ENCODE peak calls at places on chromosome 16, in eight cellular contexts. S, B, L, O, G, I, Z and X are unnamed samples.

GRCh38 chr16:88628512-88628974 is 9.8 kb upstream of the IL17C start:
- DNase-seq in S (no peak), B (no peak), L (no peak), O (no peak), G (no peak), I (no peak), Z (no peak), X (no peak)

GRCh38 chr16:84973776-84974523 is 37.4 kb downstream of the ZDHHC7 start:
- DNase-seq in S (no peak), B (no peak), L (no peak), O (no peak), G (no peak), I (no peak), Z (no peak), X (no peak)

GRCh38 chr16:74372369-74372768 is 3.7 kb upstream of the NPIPB15 start:
- DNase-seq in S (no peak), B (no peak), L (no peak), O (no peak), G (no peak), I (no peak), Z (no peak), X (no peak)

GRCh38 chr16:66652661-66653060 is 43.9 kb downstream of the CMTM4 start:
- DNase-seq in S (no peak), B (no peak), L (no peak), O (no peak), G (no peak), I (no peak), Z (no peak), X (no peak)

GRCh38 chr16:70483426-70483825 is 29.0 kb downstream of the FCSK start:
- DNase-seq in S (no peak), B (no peak), L (no peak), O (no peak), G (no peak), I (no peak), Z (no peak), X (no peak)

GRCh38 chr16:27646811-27647210 is 96.9 kb downstream of the KATNIP start:
- DNase-seq in S (no peak), B (no peak), L (no peak), O (no peak), G (no peak), I (no peak), Z (peak), X (no peak)

GRCh38 chr16:31474173-31474714 is 2.3 kb downstream of the TGFB1I1 start:
- DNase-seq in S (no peak), B (no peak), L (no peak), O (no peak), G (no peak), I (peak), Z (no peak), X (no peak)

GRCh38 chr16:11251525-11252481 is 4.2 kb downstream of the SOCS1 start:
- DNase-seq in S (no peak), B (peak), L (peak), O (no peak), G (no peak), I (no peak), Z (no peak), X (peak)

GRCh38 chr16:23453338-23454052 is 506 bp upstream of the COG7 start:
- DNase-seq in S (no peak), B (no peak), L (no peak), O (no peak), G (no peak), I (no peak), Z (no peak), X (no peak)

GRCh38 chr16:86222965-86223551 is 287.3 kb upstream of the FOXF1 start:
- DNase-seq in S (no peak), B (no peak), L (no peak), O (no peak), G (no peak), I (peak), Z (peak), X (peak)
- H3K4me3 ChIP-seq in S (no peak), B (no peak), L (no peak), O (no peak), G (no peak), I (peak), Z (peak), X (peak)

DNA sequence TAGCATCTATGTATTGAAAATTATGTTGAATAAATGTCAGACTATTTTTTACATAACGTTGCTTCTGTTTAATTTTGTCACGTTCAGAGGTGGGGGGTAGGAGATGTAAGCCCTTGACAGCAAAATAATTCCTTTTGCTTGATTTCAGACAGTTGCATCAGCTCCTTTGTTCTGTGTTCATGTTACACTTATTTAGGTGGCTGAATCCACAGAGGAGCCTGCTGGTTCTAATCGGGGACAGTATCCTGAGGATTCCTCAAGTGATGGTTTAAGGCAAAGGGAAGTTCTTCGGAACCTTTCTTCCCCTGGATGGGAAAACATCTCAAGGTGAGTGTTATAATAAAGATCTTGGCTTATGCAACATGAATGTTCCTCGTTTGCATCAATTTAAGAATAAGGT is 4.5 kb downstream of the HERPUD1 start:
- DNase-seq in S (no peak), B (no peak), L (no peak), O (no peak), G (no peak), I (no peak), Z (no peak), X (no peak)
- H3K4me3 ChIP-seq in S (no peak), B (no peak), L (no peak), O (no peak), G (no peak), I (no peak), Z (no peak), X (no peak)

DNA sequence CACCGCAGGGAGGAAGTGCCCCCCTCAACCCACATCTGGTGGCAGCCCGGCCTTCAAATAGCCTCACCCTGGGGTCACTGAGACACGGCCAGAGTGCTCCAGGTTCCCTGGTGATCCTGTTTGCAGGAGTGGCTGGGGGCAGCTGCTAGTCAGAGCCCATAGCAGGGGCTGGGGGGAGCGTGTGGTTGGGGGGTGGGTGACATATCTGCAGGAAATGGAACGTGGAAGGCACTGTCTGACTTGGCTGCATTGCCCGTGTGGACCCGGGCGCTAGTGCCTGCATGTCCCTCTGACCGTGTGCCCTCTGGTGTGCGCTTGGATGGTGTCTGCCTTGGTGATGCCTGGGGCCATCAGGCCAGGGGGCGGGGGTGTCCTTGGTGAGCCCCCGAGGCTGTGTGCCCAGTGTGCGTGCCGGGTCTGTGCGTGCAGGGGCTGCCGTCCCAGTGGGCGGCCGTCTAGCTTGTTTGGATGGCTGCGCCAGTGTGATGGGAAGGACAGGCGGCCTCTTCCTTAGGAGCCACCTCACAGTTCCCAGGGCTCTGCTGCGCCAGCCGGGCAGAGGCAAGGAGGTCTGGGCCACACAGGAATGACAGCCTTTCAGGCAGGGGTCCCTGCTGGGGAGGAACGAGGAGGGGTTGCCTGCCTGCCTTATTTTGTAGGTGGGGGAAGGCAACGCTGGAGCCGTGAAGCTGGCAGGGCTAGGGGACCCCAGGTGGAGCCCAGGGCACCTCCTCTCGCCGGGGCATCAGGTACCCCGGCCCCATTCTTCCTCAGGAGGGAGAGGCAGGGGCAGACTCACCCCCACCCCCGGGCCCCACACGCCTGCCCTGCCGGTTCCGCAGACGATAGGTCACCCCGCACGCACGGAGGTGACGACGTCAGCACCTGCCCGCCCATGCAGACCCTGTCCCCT is 642 bp downstream of the NDRG4 start:
- DNase-seq in S (no peak), B (no peak), L (no peak), O (no peak), G (no peak), I (no peak), Z (no peak), X (peak)
- H3K4me3 ChIP-seq in S (no peak), B (peak), L (peak), O (peak), G (peak), I (peak), Z (peak), X (peak)

DNA sequence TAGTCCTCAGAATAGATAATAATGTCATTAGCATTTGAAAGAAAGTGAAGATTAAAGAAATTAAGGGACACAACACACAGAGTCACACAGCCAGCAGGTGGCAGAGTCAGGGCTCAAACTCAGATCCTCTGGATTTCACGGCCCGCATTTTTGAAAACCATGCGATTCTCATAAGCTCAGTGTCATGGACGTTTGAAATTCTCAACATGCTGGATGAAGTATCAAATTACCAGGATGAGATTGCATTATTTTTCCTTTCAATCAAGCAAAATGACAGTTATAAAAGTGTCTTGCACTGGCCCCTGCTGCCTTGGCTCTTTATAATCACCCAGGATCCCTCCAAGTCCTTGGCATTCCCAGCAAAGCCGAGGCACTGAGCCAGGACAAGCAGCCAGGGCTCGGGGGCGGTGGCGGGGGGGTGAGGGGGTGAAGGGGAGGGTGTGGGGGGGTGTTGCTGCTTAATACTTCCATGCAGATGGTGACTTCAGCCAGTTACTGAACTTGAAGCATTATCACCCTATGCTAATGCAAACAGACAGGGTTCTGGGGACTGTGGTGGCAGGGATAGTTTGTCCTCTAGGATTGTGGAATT is 6.6 kb upstream of the BMERB1 start:
- DNase-seq in S (peak), B (peak), L (peak), O (peak), G (peak), I (no peak), Z (peak), X (peak)
- H3K4me3 ChIP-seq in S (no peak), B (no peak), L (no peak), O (peak), G (peak), I (no peak), Z (no peak), X (no peak)

DNA sequence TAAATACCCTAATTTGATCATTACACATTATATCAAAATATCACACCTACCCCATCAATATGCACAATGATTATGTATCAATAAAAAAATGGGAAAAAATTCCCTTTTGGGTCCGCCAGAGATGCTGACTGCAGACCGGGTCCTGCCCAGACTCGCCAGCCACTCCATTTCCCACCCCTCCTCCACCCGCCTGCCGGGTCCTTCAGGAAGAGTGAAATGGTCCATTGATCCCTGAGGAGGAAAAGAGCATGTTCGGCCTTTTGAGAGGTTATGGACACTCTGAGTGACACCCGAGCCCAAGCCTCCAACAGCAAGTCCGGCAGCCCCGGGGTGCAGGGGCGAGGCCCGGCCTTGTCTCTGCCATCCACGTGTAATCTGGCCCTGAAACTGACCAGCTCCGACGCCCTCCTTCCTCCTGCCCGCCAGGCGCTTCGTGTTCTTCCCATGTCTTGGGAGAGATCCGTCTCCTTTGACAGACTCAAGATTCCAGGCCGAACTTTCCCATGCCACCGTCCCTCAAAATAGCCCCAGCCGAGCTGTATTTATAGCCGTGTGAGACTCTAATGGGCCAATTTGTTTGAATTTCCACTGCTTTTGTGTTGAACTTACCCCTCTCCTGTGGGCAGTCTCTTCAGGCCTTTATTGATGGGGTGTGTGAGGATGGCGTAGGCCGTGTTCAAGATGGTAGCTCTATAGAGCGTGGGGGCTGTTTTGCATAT is 124.1 kb upstream of the ZFHX3 start:
- DNase-seq in S (peak), B (no peak), L (no peak), O (no peak), G (no peak), I (no peak), Z (no peak), X (no peak)
- H3K4me3 ChIP-seq in S (no peak), B (no peak), L (no peak), O (peak), G (peak), I (no peak), Z (no peak), X (no peak)